ENCODE peak calls at places on chromosomes 11 and 22, in eight cellular contexts. E is T-helper 2 cell, J is GM23248, Q is OCI-LY7, I is ACHN, X is MG63, V is fibroblast of mammary gland, H is head of caudate nucleus. F is an unnamed sample.

GRCh38 chr11:13215157-13215556 is 62.4 kb upstream of the BMAL1 start:
- DNase-seq in J (peak), Q (no peak), I (peak), E (no peak), X (peak), H (no peak), V (peak), F (no peak)

GRCh38 chr11:34052036-34052607 is 591 bp downstream of the CAPRIN1 start:
- DNase-seq in Q (peak), I (peak), E (peak), J (peak), X (peak), V (peak), H (peak), F (peak)

GRCh38 chr11:68942090-68942620 is 38.5 kb downstream of the IGHMBP2 start:
- DNase-seq in H (no peak), Q (no peak), E (no peak), V (no peak), J (peak), I (no peak), X (no peak), F (no peak)

GRCh38 chr22:26967282-26967681 is 309.9 kb downstream of the MIAT start:
- DNase-seq in I (no peak), V (no peak), X (no peak), H (no peak), Q (no peak), J (no peak), E (no peak), F (no peak)

GRCh38 chr11:94171693-94172440 is 43.2 kb downstream of the PANX1 start:
- DNase-seq in V (peak), H (peak), Q (peak), E (peak), J (peak), X (peak), I (peak), F (peak)

GRCh38 chr11:108432783-108433182 is 34.5 kb downstream of the C11orf65 start:
- DNase-seq in Q (no peak), I (peak), H (no peak), J (peak), X (no peak), E (no peak), V (peak), F (no peak)

GRCh38 chr11:71527576-71528210 is 626 bp downstream of the KRTAP5-7 start:
- DNase-seq in Q (no peak), E (no peak), I (no peak), H (no peak), X (peak), J (no peak), V (no peak), F (peak)

GRCh38 chr22:27780161-27780575 is 21.4 kb downstream of the MN1 start:
- DNase-seq in I (no peak), J (peak), Q (no peak), H (no peak), V (no peak), E (no peak), X (no peak), F (no peak)

GRCh38 chr11:110336054-110336453 is 39.6 kb upstream of the RDX start:
- DNase-seq in E (no peak), I (no peak), V (no peak), H (no peak), Q (no peak), J (no peak), X (no peak), F (no peak)

GRCh38 chr11:114280696-114281095 is 15.5 kb upstream of the NNMT start:
- DNase-seq in J (peak), Q (peak), E (no peak), V (peak), X (peak), I (peak), H (no peak), F (no peak)

GRCh38 chr11:62577046-62577708 is 3.5 kb upstream of the EEF1G start:
- DNase-seq in I (no peak), X (no peak), V (peak), E (no peak), J (no peak), Q (no peak), H (no peak), F (no peak)

F was measured in posterior cingulate gyrus.